ENCODE peak calls at places on chromosomes 7 and 10, in five cellular contexts. P, Q, X, Y and T are unnamed samples.

GRCh38 chr7:13069832-13070231 is 382.4 kb downstream of the ARL4A start:
- DNase-seq in P (no peak), Q (no peak), X (no peak), Y (no peak), T (no peak)

GRCh38 chr10:1163204-1163660 is 107.0 kb downstream of the WDR37 start:
- DNase-seq in P (no peak), Q (no peak), X (no peak), Y (no peak), T (no peak)

GRCh38 chr10:115157357-115157756 is 64.2 kb downstream of the ATRNL1 start:
- DNase-seq in P (no peak), Q (no peak), X (no peak), Y (no peak), T (no peak)

GRCh38 chr10:22333667-22334282 is 11.5 kb upstream of the SPAG6 start:
- DNase-seq in P (no peak), Q (no peak), X (no peak), Y (no peak), T (no peak)

GRCh38 chr10:27744478-27745379 is 890 bp downstream of the MKX start:
- DNase-seq in P (peak), Q (peak), X (peak), Y (peak), T (no peak)

GRCh38 chr10:31650010-31650409 is 278.6 kb downstream of the ARHGAP12 start:
- DNase-seq in P (peak), Q (peak), X (peak), Y (no peak), T (no peak)

GRCh38 chr10:68212721-68213352 is 19.1 kb downstream of the ATOH7 start:
- DNase-seq in P (peak), Q (peak), X (no peak), Y (peak), T (peak)

GRCh38 chr7:16345979-16346958 is 75.1 kb downstream of the CRPPA start:
- DNase-seq in P (no peak), Q (peak), X (no peak), Y (no peak), T (no peak)

GRCh38 chr10:20956843-20957242 is 59.7 kb upstream of the NEBL start:
- DNase-seq in P (peak), Q (no peak), X (no peak), Y (no peak), T (peak)

GRCh38 chr10:88386204-88386877 is 196.8 kb downstream of the RNLS start:
- DNase-seq in P (peak), Q (peak), X (no peak), Y (peak), T (peak)

GRCh38 chr10:96764345-96764744 is 44.0 kb upstream of the PIK3AP1 start:
- DNase-seq in P (no peak), Q (no peak), X (peak), Y (peak), T (peak)

GRCh38 chr10:120460776-120461175 is 3.7 kb downstream of the PLPP4 start:
- DNase-seq in P (no peak), Q (peak), X (no peak), Y (no peak), T (no peak)

GRCh38 chr7:23205861-23206510 is 24.1 kb downstream of the NUP42 start:
- DNase-seq in P (peak), Q (peak), X (no peak), Y (peak), T (no peak)

GRCh38 chr7:23204241-23204640 is 22.4 kb downstream of the NUP42 start:
- DNase-seq in P (no peak), Q (no peak), X (no peak), Y (no peak), T (no peak)

GRCh38 chr7:23210502-23210901 is 28.7 kb downstream of the NUP42 start:
- DNase-seq in P (no peak), Q (no peak), X (no peak), Y (no peak), T (no peak)

GRCh38 chr7:23206511-23206867 is 24.6 kb downstream of the NUP42 start:
- DNase-seq in P (peak), Q (no peak), X (no peak), Y (no peak), T (no peak)

DNA sequence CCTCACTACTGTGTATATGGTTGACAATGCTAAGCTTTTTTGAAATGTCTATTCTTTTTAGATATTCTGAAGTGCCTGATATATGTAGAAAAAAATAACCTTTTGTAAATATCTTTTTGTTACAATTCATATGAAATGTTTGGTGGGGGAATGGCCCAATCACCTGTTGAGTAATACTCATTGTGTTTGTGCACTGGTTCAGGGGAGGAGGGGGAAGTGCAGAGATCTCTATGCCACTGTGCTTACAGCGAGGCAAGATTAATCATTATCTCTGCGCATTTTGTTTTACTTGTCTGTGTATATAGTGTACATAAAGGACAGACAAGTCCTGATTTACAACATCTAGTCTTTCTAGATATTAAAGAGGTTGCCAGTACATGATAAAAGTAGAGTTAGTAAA is 25.2 kb downstream of the NUP42 start:
- DNase-seq in P (no peak), Q (no peak), X (no peak), Y (no peak), T (no peak)
- TF ChIP-seq CTCF in P (no peak), Q (no peak), X (no peak), Y (no peak), T (no peak)

GRCh38 chr10:125283191-125283590 is 122.8 kb upstream of the CTBP2 start:
- DNase-seq in P (peak), Q (no peak), X (no peak), Y (no peak), T (no peak)
- TF ChIP-seq CTCF in P (no peak), Q (no peak), X (no peak), Y (no peak), T (no peak)

GRCh38 chr10:4050061-4050460 is 265.1 kb upstream of the KLF6 start:
- DNase-seq in P (no peak), Q (no peak), X (no peak), Y (no peak), T (no peak)
- TF ChIP-seq CTCF in P (no peak), Q (no peak), X (no peak), Y (no peak), T (no peak)

DNA sequence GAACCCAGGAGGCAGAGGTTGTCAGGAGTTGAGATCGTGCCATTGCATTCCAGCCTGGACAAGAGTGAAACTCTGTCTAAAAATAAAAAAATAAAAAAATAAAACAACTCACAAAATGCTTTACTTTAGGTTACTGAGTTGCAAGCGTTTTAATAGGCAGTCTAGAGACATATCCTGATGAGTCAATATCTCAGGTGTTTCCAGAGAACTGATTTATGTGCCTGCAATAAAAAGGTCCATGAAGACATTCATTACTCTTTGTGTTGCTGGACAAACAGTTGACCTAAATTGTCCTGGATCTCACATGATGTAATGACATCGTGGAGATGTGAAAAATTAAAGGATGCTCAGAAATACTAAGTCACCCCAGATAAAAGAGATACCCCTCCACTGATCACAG is 31.5 kb downstream of the CDNF start:
- DNase-seq in P (no peak), Q (no peak), X (no peak), Y (no peak), T (no peak)
- TF ChIP-seq CTCF in P (no peak), Q (no peak), X (no peak), Y (no peak), T (no peak)